ENCODE peak calls at places on chromosomes 13 and 19, in four cellular contexts. One of them, this sample, is unnamed.

GRCh38 chr13:113886561-113887112 is 22.8 kb upstream of the GAS6 start:
- DNase-seq in H1: no peak
- DNase-seq in HL-60: no peak
- DNase-seq in breast epithelium: no peak
- DNase-seq in this sample: no peak

GRCh38 chr19:991932-992669 is 8.0 kb downstream of the WDR18 start:
- DNase-seq in HL-60: no peak
- DNase-seq in breast epithelium: no peak
- DNase-seq in H1: no peak
- DNase-seq in this sample: no peak

GRCh38 chr19:53775524-53775923 is 48.6 kb downstream of the NLRP12 start:
- DNase-seq in breast epithelium: no peak
- DNase-seq in H1: no peak
- DNase-seq in HL-60: no peak
- DNase-seq in this sample: no peak

GRCh38 chr13:113650731-113651148 is 7.3 kb downstream of the ATP4B start:
- DNase-seq in breast epithelium: peak; percentile 36
- DNase-seq in H1: no peak
- DNase-seq in HL-60: no peak
- DNase-seq in this sample: no peak

GRCh38 chr13:113802090-113802531 is 43.1 kb downstream of the TMEM255B start:
- DNase-seq in breast epithelium: no peak
- DNase-seq in H1: no peak
- DNase-seq in HL-60: peak; percentile 48
- DNase-seq in this sample: no peak

GRCh38 chr19:28171983-28172382 is 1041.0 kb downstream of the UQCRFS1 start:
- DNase-seq in HL-60: no peak
- DNase-seq in breast epithelium: no peak
- DNase-seq in H1: no peak
- DNase-seq in this sample: no peak

GRCh38 chr13:29428310-29428991 is 167.0 kb downstream of the SLC7A1 start:
- DNase-seq in HL-60: no peak
- DNase-seq in breast epithelium: no peak
- DNase-seq in H1: peak; percentile 25
- DNase-seq in this sample: no peak

GRCh38 chr19:33864311-33864850 is 67.7 kb downstream of the KCTD15 start:
- DNase-seq in HL-60: no peak
- DNase-seq in breast epithelium: no peak
- DNase-seq in H1: no peak
- DNase-seq in this sample: no peak

GRCh38 chr13:47170971-47171370 is 274.1 kb upstream of the HTR2A start:
- DNase-seq in breast epithelium: no peak
- DNase-seq in HL-60: no peak
- DNase-seq in H1: no peak
- DNase-seq in this sample: no peak

GRCh38 chr13:111488466-111489132 is 168.2 kb downstream of the TEX29 start:
- DNase-seq in breast epithelium: peak; percentile 47
- DNase-seq in HL-60: no peak
- DNase-seq in H1: no peak
- DNase-seq in this sample: no peak

GRCh38 chr19:18637644-18638630 is 1.1 kb downstream of the KLHL26 start:
- DNase-seq in H1: no peak
- DNase-seq in HL-60: peak; percentile 26
- DNase-seq in breast epithelium: no peak
- DNase-seq in this sample: no peak

GRCh38 chr19:18208098-18208951 is 4.5 kb upstream of the RAB3A start:
- DNase-seq in H1: no peak
- DNase-seq in HL-60: peak; percentile 36
- DNase-seq in breast epithelium: no peak
- DNase-seq in this sample: no peak

GRCh38 chr19:17946965-17947784 is 14.4 kb downstream of the CCDC124 start:
- DNase-seq in HL-60: no peak
- DNase-seq in H1: no peak
- DNase-seq in breast epithelium: no peak
- DNase-seq in this sample: no peak

GRCh38 chr13:106432636-106433035 is 102.8 kb downstream of the EFNB2 start:
- DNase-seq in HL-60: no peak
- DNase-seq in breast epithelium: no peak
- DNase-seq in H1: no peak
- DNase-seq in this sample: no peak

GRCh38 chr19:31560771-31561080 is 211.5 kb upstream of the TSHZ3 start:
- DNase-seq in breast epithelium: no peak
- DNase-seq in H1: no peak
- DNase-seq in HL-60: no peak
- DNase-seq in this sample: no peak

GRCh38 chr19:48689438-48689837 is 6.3 kb upstream of the FUT2 start:
- DNase-seq in breast epithelium: no peak
- DNase-seq in H1: no peak
- DNase-seq in HL-60: no peak
- DNase-seq in this sample: no peak

GRCh38 chr19:41734585-41734984 is 20.7 kb upstream of the CEACAM6 start:
- DNase-seq in H1: no peak
- DNase-seq in breast epithelium: no peak
- DNase-seq in HL-60: no peak
- DNase-seq in this sample: no peak

GRCh38 chr13:98977568-98978270 is at the start of gene DOCK9:
- DNase-seq in HL-60: no peak
- DNase-seq in breast epithelium: peak; percentile 60
- DNase-seq in H1: no peak
- DNase-seq in this sample: no peak

GRCh38 chr19:5090780-5091575 is 122.1 kb downstream of the KDM4B start:
- DNase-seq in HL-60: no peak
- DNase-seq in breast epithelium: no peak
- DNase-seq in H1: no peak
- DNase-seq in this sample: no peak

GRCh38 chr13:50016421-50016820 is 1.2 kb downstream of the KCNRG start:
- DNase-seq in HL-60: no peak
- DNase-seq in H1: no peak
- DNase-seq in breast epithelium: no peak
- DNase-seq in this sample: no peak

GRCh38 chr19:17968376-17968775 is 1.5 kb downstream of the KCNN1 start:
- DNase-seq in HL-60: no peak
- DNase-seq in H1: no peak
- DNase-seq in breast epithelium: no peak
- DNase-seq in this sample: no peak

GRCh38 chr13:98910501-98910951 is 67.3 kb downstream of the DOCK9 start:
- DNase-seq in H1: no peak
- DNase-seq in HL-60: no peak
- DNase-seq in breast epithelium: no peak
- DNase-seq in this sample: peak; percentile 33

GRCh38 chr19:14545716-14546082 is 16.3 kb downstream of the TECR start:
- DNase-seq in H1: no peak
- DNase-seq in breast epithelium: no peak
- DNase-seq in HL-60: no peak
- DNase-seq in this sample: no peak

GRCh38 chr19:49436381-49437017 is 4.8 kb downstream of the SLC17A7 start:
- DNase-seq in H1: peak; percentile 89
- DNase-seq in breast epithelium: no peak
- DNase-seq in HL-60: no peak
- DNase-seq in this sample: no peak

GRCh38 chr13:113109151-113110047 is 3.8 kb downstream of the F7 start:
- DNase-seq in breast epithelium: no peak
- DNase-seq in HL-60: no peak
- DNase-seq in H1: no peak
- DNase-seq in this sample: no peak

GRCh38 chr13:24252136-24252535 is 57.2 kb upstream of the C1QTNF9 start:
- DNase-seq in HL-60: peak; percentile 36
- DNase-seq in breast epithelium: no peak
- DNase-seq in H1: no peak
- DNase-seq in this sample: no peak

GRCh38 chr13:34416833-34417425 is 525.1 kb upstream of the NBEA start:
- DNase-seq in HL-60: no peak
- DNase-seq in breast epithelium: no peak
- DNase-seq in H1: no peak
- DNase-seq in this sample: no peak

GRCh38 chr13:53012707-53013106 is 15.9 kb upstream of the OLFM4 start:
- DNase-seq in HL-60: peak; percentile 45
- DNase-seq in H1: no peak
- DNase-seq in breast epithelium: no peak
- DNase-seq in this sample: no peak

GRCh38 chr13:39565036-39565949 is 37.7 kb downstream of the LHFPL6 start:
- DNase-seq in breast epithelium: no peak
- DNase-seq in H1: peak; percentile 31
- DNase-seq in HL-60: no peak
- DNase-seq in this sample: peak; percentile 39

GRCh38 chr19:6890938-6891337 is 3.6 kb downstream of the ADGRE1 start:
- DNase-seq in H1: no peak
- DNase-seq in HL-60: no peak
- DNase-seq in breast epithelium: no peak
- DNase-seq in this sample: no peak

GRCh38 chr19:50534478-50534877 is 20.8 kb upstream of the ASPDH start:
- DNase-seq in breast epithelium: no peak
- DNase-seq in H1: no peak
- DNase-seq in HL-60: no peak
- DNase-seq in this sample: no peak

GRCh38 chr13:60454425-60454824 is 57.4 kb downstream of the TDRD3 start:
- DNase-seq in breast epithelium: no peak
- DNase-seq in H1: no peak
- DNase-seq in HL-60: no peak
- DNase-seq in this sample: no peak

GRCh38 chr13:109719962-109720646 is 66.3 kb downstream of the IRS2 start:
- DNase-seq in H1: no peak
- DNase-seq in HL-60: no peak
- DNase-seq in breast epithelium: no peak
- DNase-seq in this sample: no peak

DNA sequence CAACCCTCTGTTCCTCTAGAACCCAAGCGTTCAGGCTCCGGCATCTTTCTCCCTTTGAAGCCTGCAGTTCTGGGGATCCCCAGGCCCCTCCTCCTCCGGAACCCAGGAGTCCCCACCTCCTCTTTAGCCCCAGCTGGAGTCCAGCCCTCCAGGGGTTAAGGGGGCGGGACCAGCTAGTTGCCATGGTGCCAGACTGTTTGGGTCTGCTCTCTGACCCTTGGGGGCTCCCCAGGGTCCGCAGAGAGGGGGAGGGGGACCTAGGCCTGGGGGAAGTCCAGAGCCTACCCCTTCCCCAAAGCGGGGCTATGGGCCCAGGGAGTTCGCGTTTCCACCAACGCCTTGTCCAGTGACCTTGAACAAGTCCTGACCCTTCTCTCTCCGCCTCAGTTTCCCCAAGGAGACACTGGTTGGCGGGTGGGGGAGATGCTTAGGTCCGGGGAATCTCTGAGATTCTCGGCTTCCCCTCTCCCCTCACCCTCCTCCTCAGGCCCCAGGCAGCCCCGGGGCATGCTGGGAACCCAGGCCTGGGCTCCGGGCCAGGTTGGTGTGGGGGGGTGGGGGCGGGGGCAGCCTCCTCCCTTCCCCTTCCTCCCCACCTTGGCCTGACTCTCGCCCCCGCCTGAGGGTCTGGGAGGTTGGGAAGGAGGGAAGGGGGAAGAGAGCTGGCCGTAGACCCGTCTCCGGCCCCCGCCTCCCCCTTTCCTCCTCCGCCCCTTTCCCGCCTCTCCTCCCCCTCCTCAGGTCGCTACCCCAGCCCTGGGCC is 2.6 kb upstream of the SPACA6 start:
- DNase-seq in H1: no peak
- DNase-seq in HL-60: peak; percentile 40
- DNase-seq in breast epithelium: peak; percentile 75
- DNase-seq in this sample: no peak
- TF ChIP-seq POLR2AphosphoS5 in H1: no peak
- TF ChIP-seq POLR2AphosphoS5 in HL-60: no peak
- TF ChIP-seq POLR2AphosphoS5 in breast epithelium: peak; percentile 53
- TF ChIP-seq POLR2AphosphoS5 in this sample: peak; percentile 17

GRCh38 chr19:29671393-29672076 is 6.3 kb downstream of the PLEKHF1 start:
- DNase-seq in HL-60: peak; percentile 18
- DNase-seq in H1: no peak
- DNase-seq in breast epithelium: peak; percentile 74
- DNase-seq in this sample: no peak
- TF ChIP-seq CTCF in HL-60: no peak
- TF ChIP-seq CTCF in H1: peak; percentile 28
- TF ChIP-seq CTCF in breast epithelium: peak; percentile 6
- TF ChIP-seq CTCF in this sample: no peak

DNA sequence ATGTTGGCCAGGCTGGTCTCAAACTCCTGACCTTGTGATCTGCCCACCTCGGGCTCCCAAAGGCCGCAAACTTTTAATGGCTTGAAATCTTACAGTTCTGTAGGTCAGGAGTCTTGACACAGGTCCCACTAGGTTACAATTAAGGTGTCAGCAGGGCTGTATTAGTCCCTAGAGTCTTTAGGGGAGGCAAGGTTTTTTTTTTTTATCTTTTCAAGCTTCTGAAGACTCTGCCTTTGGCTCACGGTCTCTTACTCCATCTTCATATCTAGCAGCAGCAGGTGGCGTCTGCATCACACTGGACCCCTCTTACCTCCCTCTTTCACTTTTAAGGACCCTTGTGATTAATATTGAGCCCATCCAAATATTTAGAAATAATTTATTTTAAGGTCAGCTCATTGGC is 11.6 kb downstream of the MIR17HG start:
- DNase-seq in breast epithelium: no peak
- DNase-seq in HL-60: no peak
- DNase-seq in H1: no peak
- DNase-seq in this sample: no peak
- TF ChIP-seq POLR2AphosphoS5 in breast epithelium: no peak
- TF ChIP-seq POLR2AphosphoS5 in HL-60: no peak
- TF ChIP-seq POLR2AphosphoS5 in H1: no peak
- TF ChIP-seq POLR2AphosphoS5 in this sample: no peak

DNA sequence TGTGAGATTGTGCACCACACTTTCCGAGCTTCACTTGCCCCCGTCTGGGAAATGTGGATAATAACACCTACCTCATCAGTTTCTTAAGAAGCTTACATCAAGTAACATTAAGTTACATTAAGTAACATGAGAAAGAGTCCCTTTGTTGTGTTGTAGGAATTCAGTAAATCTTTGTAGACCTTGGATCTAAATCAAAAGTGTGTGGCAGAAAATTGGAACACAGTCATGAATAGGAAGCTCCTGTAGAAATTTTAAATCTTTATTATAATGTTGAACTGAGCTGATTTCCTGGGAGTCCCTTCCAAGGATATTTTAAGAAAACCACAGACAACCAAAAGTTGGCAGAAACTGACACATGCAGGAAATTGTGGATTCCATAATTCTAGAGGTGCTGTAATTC is 5.7 kb upstream of the ENOX1 start:
- DNase-seq in breast epithelium: no peak
- DNase-seq in H1: no peak
- DNase-seq in HL-60: no peak
- DNase-seq in this sample: no peak
- TF ChIP-seq CTCF in breast epithelium: no peak
- TF ChIP-seq CTCF in H1: no peak
- TF ChIP-seq CTCF in HL-60: no peak
- TF ChIP-seq CTCF in this sample: no peak